ENCODE peak calls at places on chromosome 16, in ten cellular contexts. U is kidney epithelial cell, V is RWPE1, P is HFFc6, L is AG04450, R is ascending aorta, Y is WTC11, O is cardiac fibroblast, T is uterus, X is K562. J is an unnamed sample.

GRCh38 chr16:79734721-79735120 is 134.2 kb upstream of the MAF start:
- DNase-seq in V (no peak), P (no peak), L (no peak), R (no peak), O (no peak), T (no peak), U (no peak), X (no peak), Y (no peak), J (no peak)

GRCh38 chr16:59324462-59324861 is 590.3 kb upstream of the GOT2 start:
- DNase-seq in V (peak; percentile 3), O (no peak), Y (no peak), U (peak; percentile 25), T (no peak), X (no peak), L (no peak), P (no peak), R (no peak), J (no peak)

GRCh38 chr16:76942089-76942488 is 248.9 kb upstream of the MON1B start:
- DNase-seq in P (no peak), U (no peak), L (no peak), T (no peak), R (no peak), X (no peak), Y (no peak), V (no peak), O (no peak), J (no peak)

GRCh38 chr16:46895399-46896313 is 11.5 kb downstream of the GPT2 start:
- DNase-seq in X (no peak), O (no peak), T (no peak), V (no peak), R (no peak), P (no peak), Y (no peak), L (no peak), U (no peak), J (no peak)

GRCh38 chr16:61654962-61655361 is 381.3 kb downstream of the CDH8 start:
- DNase-seq in O (no peak), V (no peak), Y (no peak), U (no peak), P (no peak), L (no peak), R (no peak), X (no peak), T (no peak), J (no peak)

GRCh38 chr16:77212736-77213541 is 13.7 kb downstream of the SYCE1L start:
- DNase-seq in R (peak; percentile 76), U (no peak), O (peak; percentile 44), T (peak; percentile 69), Y (peak; percentile 76), L (no peak), V (peak; percentile 63), P (no peak), X (peak; percentile 83), J (peak; percentile 79)

GRCh38 chr16:35711435-35711834 is 2252.0 kb downstream of the TP53TG3F start:
- DNase-seq in R (no peak), P (no peak), U (no peak), O (no peak), X (no peak), T (no peak), Y (no peak), V (no peak), L (no peak), J (no peak)

GRCh38 chr16:6428861-6429260 is 903.8 kb upstream of the RBFOX1 start:
- DNase-seq in Y (no peak), X (no peak), L (no peak), V (no peak), R (no peak), O (no peak), P (no peak), T (no peak), U (no peak), J (no peak)

GRCh38 chr16:88940196-88941050 is 36.6 kb downstream of the CBFA2T3 start:
- DNase-seq in L (no peak), Y (peak; percentile 44), R (no peak), X (no peak), O (no peak), T (no peak), V (no peak), U (no peak), P (no peak), J (no peak)

GRCh38 chr16:88941051-88941932 is 35.7 kb downstream of the CBFA2T3 start:
- DNase-seq in T (no peak), R (no peak), O (no peak), X (no peak), L (no peak), V (no peak), U (no peak), Y (no peak), P (no peak), J (no peak)

GRCh38 chr16:88943131-88943664 is 33.8 kb downstream of the CBFA2T3 start:
- DNase-seq in R (no peak), O (no peak), L (no peak), U (no peak), X (no peak), P (no peak), V (no peak), Y (no peak), T (no peak), J (no peak)

GRCh38 chr16:88943741-88944140 is 33.3 kb downstream of the CBFA2T3 start:
- DNase-seq in R (no peak), Y (no peak), P (no peak), X (no peak), V (no peak), T (no peak), O (no peak), L (no peak), U (no peak), J (no peak)

GRCh38 chr16:88941933-88942909 is 34.8 kb downstream of the CBFA2T3 start:
- DNase-seq in Y (peak; percentile 83), P (no peak), R (no peak), V (peak; percentile 38), X (no peak), U (no peak), L (no peak), T (no peak), O (peak; percentile 23), J (no peak)
- TF ChIP-seq CTCF in Y (peak; percentile 83), P (peak; percentile 75), R (peak; percentile 24), V (peak; percentile 51), X (no peak), U (peak; percentile 38), L (peak; percentile 46), T (peak; percentile 29), O (peak; percentile 33), J (no peak)

DNA sequence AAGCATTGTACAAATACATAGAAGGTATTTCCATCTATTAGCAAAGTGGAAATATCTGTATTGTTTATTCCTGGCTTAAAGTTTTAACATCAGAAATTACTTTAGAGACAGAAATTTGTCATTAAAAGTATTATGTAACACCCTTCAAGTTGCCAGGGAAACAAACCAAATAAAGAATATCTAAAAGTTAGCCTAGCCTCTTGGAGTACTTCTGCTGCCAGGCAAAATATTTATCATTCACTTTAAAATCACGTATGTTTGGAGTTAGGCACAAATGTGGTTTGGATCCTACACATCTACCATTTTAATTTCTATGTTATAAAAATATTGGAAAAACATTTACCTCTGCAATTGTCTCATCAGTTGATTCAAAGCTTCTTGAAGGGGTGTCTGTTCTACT is 14.7 kb downstream of the BRD7 start:
- DNase-seq in V (no peak), R (no peak), Y (no peak), L (no peak), U (no peak), X (no peak), P (no peak), T (no peak), O (no peak), J (no peak)
- TF ChIP-seq CTCF in V (no peak), R (no peak), Y (no peak), L (no peak), U (no peak), X (no peak), P (no peak), T (no peak), O (no peak), J (no peak)

DNA sequence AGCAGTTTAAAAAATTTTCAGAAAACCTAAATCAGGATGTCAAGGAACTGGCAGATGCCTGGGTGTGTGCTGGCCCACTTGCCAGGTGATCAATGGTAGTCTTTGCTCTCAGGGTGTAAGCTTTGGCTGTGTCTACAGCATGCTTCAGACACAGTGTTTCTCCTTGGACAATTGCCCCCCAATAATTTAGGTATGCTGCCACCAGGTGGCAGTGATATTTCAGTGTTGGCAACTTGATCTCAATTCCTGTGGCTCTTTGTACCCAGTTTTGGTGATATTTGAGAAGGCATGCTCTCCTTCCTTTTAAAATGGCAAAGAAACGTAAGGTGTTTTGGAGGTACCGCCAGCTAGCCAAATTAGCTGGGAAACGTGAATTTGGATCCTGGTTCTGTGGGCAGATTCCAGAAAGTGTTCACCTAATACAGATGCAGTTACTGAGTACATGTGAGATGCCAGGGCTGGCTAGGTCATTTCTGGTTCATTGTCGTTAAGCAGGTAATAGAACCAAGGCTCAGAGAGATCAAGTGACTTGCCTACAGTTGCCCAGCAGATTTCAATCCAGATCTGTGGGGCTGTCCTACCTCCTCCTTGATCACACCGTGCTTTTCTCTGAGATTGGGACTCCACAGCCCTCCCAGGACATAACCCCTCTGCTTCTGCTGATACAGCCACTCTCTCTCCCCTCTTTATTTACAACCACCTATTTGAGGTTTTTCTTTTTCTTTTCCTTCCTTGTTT is 155.6 kb upstream of the PLCG2 start:
- DNase-seq in P (peak; percentile 49), O (peak; percentile 68), T (no peak), X (peak; percentile 53), R (no peak), Y (peak; percentile 50), V (no peak), U (no peak), L (no peak), J (peak; percentile 66)
- TF ChIP-seq CTCF in P (peak; percentile 87), O (peak; percentile 61), T (peak; percentile 40), X (peak; percentile 74), R (peak; percentile 13), Y (peak; percentile 44), V (no peak), U (peak; percentile 48), L (peak; percentile 64), J (peak; percentile 75)

GRCh38 chr16:19555186-19555937 is at the start of gene VPS35L:
- DNase-seq in P (peak; percentile 98), Y (peak; percentile 98), R (peak; percentile 99), U (peak; percentile 94), L (peak; percentile 99), V (peak; percentile 91), X (peak; percentile 85), T (peak; percentile 98), O (peak; percentile 99), J (peak; percentile 94)

GRCh38 chr16:19559242-19559910 is 3.9 kb downstream of the VPS35L start:
- DNase-seq in V (peak; percentile 38), O (peak; percentile 80), P (peak; percentile 67), T (no peak), Y (no peak), L (peak; percentile 46), X (peak; percentile 37), R (no peak), U (no peak), J (peak; percentile 50)

GRCh38 chr16:19560078-19560477 is 4.6 kb downstream of the VPS35L start:
- DNase-seq in Y (no peak), L (no peak), O (no peak), R (no peak), X (no peak), P (no peak), V (no peak), U (no peak), T (no peak), J (no peak)

DNA sequence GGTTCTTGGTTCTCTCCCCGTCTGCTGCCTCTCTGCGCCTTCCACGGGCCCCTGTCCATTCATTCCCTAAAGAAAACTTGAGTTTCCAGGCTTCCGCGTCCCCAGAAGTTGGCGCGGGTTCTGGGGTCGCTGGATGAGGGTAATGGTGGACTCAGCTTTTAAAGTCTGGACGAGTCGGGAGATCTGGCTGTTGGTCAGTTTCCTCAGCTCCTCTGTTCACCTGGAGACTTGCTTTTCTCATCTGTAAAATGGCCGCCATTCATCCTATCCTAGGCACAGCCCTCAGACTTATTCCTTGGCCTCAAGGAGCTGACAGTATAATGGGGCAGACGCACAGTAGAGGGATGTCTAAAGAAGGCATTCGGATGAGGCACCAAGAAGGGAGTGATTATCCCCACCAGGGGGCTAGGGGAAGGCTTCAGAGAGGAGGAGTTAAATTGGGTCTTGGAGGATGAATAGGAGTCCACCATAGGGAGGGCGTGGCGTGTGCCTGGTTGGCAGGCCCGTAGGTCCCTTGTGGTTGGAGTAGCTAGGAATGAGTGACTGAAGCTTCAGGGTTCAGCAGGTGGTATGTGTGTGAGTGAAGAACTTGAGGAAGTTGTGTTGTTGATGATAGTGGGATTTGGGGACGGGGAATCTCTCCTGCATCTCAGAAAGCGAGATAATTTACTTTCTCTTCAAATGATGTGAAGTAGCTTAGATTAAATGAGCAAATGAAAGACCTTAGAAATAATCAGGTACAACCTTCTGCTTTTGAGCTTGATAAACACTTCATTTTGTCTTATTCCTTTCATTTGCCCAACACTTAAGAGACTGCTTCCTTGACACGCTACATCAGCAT is 655 bp downstream of the VPS35L start:
- DNase-seq in X (peak; percentile 67), L (no peak), O (peak; percentile 27), R (no peak), P (peak; percentile 35), U (no peak), V (no peak), Y (peak; percentile 81), T (peak; percentile 19), J (peak; percentile 4)
- TF ChIP-seq CTCF in X (peak; percentile 50), L (no peak), O (peak; percentile 31), R (no peak), P (peak; percentile 65), U (no peak), V (no peak), Y (no peak), T (no peak), J (no peak)

J was measured in Calu3.